ENCODE peak calls at places on chromosomes 5 and 9, in nine cellular contexts. E is H1, H is stomach, G is adrenal gland, N is breast epithelium, V is testis, Q is right lobe of liver, K is heart left ventricle, P is uterus. J is an unnamed sample.
A peak's percentile ranks its signal among the peaks of the same experiment; 100 is the strongest.

GRCh38 chr5:103358305-103358996 is 99.9 kb downstream of the MACIR start:
- DNase-seq in Q (no peak), G (no peak), K (no peak), V (no peak), N (no peak), P (no peak), H (no peak), E (no peak), J (no peak)

GRCh38 chr5:143800715-143801114 is 11.2 kb upstream of the HMHB1 start:
- DNase-seq in P (no peak), H (no peak), V (no peak), N (no peak), K (no peak), G (no peak), E (no peak), Q (no peak), J (no peak)

GRCh38 chr9:134620751-134621557 is 20.6 kb upstream of the COL5A1 start:
- DNase-seq in K (no peak), G (peak; percentile 6), H (no peak), P (peak; percentile 10), E (peak; percentile 23), N (peak; percentile 49), Q (no peak), V (no peak), J (no peak)

GRCh38 chr5:155381654-155382053 is 368.1 kb downstream of the KIF4B start:
- DNase-seq in K (no peak), E (no peak), Q (no peak), V (no peak), N (no peak), H (no peak), P (no peak), G (no peak), J (no peak)

GRCh38 chr9:72680593-72681317 is 159.3 kb downstream of the TMC1 start:
- DNase-seq in E (no peak), V (no peak), P (no peak), H (no peak), G (no peak), Q (no peak), N (no peak), K (no peak), J (no peak)

GRCh38 chr5:141882594-141883183 is 4.5 kb upstream of the PCDH1 start:
- DNase-seq in P (no peak), G (no peak), Q (no peak), N (no peak), E (peak; percentile 63), V (no peak), K (no peak), H (no peak), J (no peak)

GRCh38 chr9:116494815-116495634 is 192.1 kb upstream of the TRIM32 start:
- DNase-seq in V (peak; percentile 51), P (peak; percentile 31), Q (peak; percentile 31), K (no peak), G (peak; percentile 24), H (peak; percentile 43), N (no peak), E (peak; percentile 74), J (peak; percentile 60)

GRCh38 chr5:81165493-81166119 is 67.5 kb upstream of the CKMT2 start:
- DNase-seq in P (peak; percentile 34), N (no peak), G (peak; percentile 44), V (peak; percentile 81), K (peak; percentile 43), Q (peak; percentile 71), E (peak; percentile 77), H (no peak), J (peak; percentile 57)

GRCh38 chr5:110851357-110851756 is 112.5 kb downstream of the SLC25A46 start:
- DNase-seq in E (no peak), N (no peak), K (no peak), P (no peak), H (no peak), Q (no peak), V (no peak), G (no peak), J (no peak)

GRCh38 chr5:155070781-155071180 is 57.2 kb downstream of the KIF4B start:
- DNase-seq in H (no peak), E (no peak), K (no peak), G (no peak), Q (no peak), P (no peak), N (no peak), V (no peak), J (no peak)

GRCh38 chr9:336039-336438 is 121.4 kb downstream of the DOCK8 start:
- DNase-seq in V (no peak), K (no peak), H (peak; percentile 80), E (no peak), N (no peak), Q (peak; percentile 22), G (no peak), P (no peak), J (peak; percentile 48)

GRCh38 chr5:978693-979092 is 29.9 kb upstream of the NKD2 start:
- DNase-seq in V (peak; percentile 9), N (no peak), E (no peak), G (no peak), H (no peak), P (no peak), Q (no peak), K (no peak), J (no peak)

GRCh38 chr5:55306641-55307382 is 682 bp downstream of the DHX29 start:
- DNase-seq in Q (no peak), H (no peak), E (no peak), P (no peak), N (no peak), V (peak; percentile 16), G (no peak), K (no peak), J (no peak)

GRCh38 chr9:14830057-14830456 is 80.2 kb downstream of the FREM1 start:
- DNase-seq in N (no peak), Q (no peak), H (no peak), V (no peak), K (no peak), P (no peak), G (no peak), E (no peak), J (no peak)

GRCh38 chr5:15929616-15930303 is 249.8 kb downstream of the MARCHF11 start:
- DNase-seq in H (no peak), N (no peak), E (no peak), K (no peak), Q (no peak), V (no peak), G (no peak), P (no peak), J (no peak)

GRCh38 chr9:78234810-78235209 is 1.1 kb upstream of the CEP78 start:
- DNase-seq in E (no peak), G (no peak), P (no peak), N (no peak), K (no peak), H (no peak), Q (no peak), V (no peak), J (no peak)

GRCh38 chr9:133155156-133155555 is 8.6 kb downstream of the GBGT1 start:
- DNase-seq in Q (no peak), V (no peak), K (no peak), P (no peak), G (no peak), E (no peak), N (no peak), H (no peak), J (no peak)

DNA sequence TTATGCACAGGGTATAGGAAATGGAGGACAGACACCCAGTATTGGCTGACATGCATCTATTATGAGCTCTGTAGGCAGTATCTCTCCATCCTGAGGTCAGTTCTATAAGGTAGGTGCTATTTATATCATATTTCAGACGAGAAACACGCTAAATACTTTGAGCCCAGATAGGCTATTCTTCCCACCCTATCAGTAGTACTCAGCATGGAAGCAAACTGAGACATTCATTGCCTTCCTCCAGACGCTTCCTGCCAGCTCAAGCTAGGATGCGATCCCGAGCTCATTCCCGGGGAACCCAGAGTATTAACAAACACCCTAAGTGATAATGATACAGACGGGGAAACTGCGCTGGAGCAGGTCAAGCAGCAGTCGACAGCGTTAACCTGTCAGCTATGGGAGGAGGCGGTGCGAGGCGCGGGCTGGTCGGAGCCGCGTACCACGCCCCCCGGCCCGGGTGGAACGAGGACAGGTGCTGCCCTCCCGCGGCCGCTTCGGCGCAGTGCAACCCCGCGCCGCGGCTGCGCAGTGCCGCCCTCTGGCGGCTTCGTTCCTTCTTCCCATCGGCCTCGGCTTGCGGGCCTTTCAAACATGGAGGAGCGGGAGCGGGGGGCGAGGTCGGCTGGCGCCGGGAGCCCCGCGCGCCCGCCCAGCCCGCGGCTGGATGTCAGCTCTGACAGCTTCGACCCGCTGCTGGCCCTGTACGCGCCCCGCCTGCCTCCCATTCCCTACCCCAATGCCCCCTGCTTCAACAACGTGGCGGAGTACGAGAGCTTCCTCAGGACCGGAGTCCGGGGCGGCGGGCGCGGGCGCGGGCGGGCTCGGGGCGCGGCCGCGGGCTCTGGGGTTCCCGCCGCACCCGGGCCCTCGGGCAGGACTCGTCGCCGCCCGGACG is at the start of gene LSM11:
- DNase-seq in Q (peak; percentile 93), N (peak; percentile 83), K (peak; percentile 85), V (peak; percentile 94), P (peak; percentile 84), G (peak; percentile 88), H (peak; percentile 95), E (peak; percentile 98), J (peak; percentile 91)
- TF ChIP-seq POLR2A in Q (no peak), N (no peak), K (no peak), V (no peak), P (peak; percentile 58), G (no peak), H (no peak), E (peak; percentile 19), J (peak; percentile 35)

GRCh38 chr5:149452665-149453617 is 73.8 kb upstream of the IL17B start:
- DNase-seq in P (peak; percentile 90), K (peak; percentile 74), G (no peak), N (no peak), E (no peak), V (no peak), Q (no peak), H (no peak), J (no peak)
- H3K27ac ChIP-seq in P (peak overlapping the region; percentile 93), K (peak overlapping the region; percentile 90), G (no peak overlapping the region), N (peak overlapping the region; percentile 86), E (no peak overlapping the region), V (no peak overlapping the region), Q (peak overlapping the region; percentile 64), H (peak overlapping the region; percentile 88), J (peak overlapping the region; percentile 65)

GRCh38 chr5:65933295-65933694 is 6.9 kb downstream of the ERBIN start:
- DNase-seq in H (no peak), G (no peak), K (no peak), P (no peak), V (no peak), E (no peak), N (no peak), Q (no peak), J (no peak)
- H3K4me3 ChIP-seq in H (no peak overlapping the region), G (no peak overlapping the region), K (no peak overlapping the region), P (no peak overlapping the region), V (no peak overlapping the region), E (no peak overlapping the region), N (no peak overlapping the region), Q (no peak overlapping the region), J (no peak overlapping the region)

GRCh38 chr9:35193762-35194161 is 32.0 kb downstream of the UNC13B start:
- DNase-seq in P (no peak), Q (no peak), N (no peak), E (no peak), G (no peak), K (no peak), H (no peak), V (no peak), J (no peak)

GRCh38 chr9:35198191-35198590 is 36.4 kb downstream of the UNC13B start:
- DNase-seq in G (no peak), K (no peak), N (no peak), H (no peak), Q (no peak), E (no peak), P (no peak), V (no peak), J (no peak)

GRCh38 chr9:35191105-35191504 is 29.3 kb downstream of the UNC13B start:
- DNase-seq in G (no peak), H (no peak), E (no peak), V (no peak), Q (no peak), P (no peak), K (no peak), N (no peak), J (no peak)

GRCh38 chr9:35195683-35196082 is 33.9 kb downstream of the UNC13B start:
- DNase-seq in K (no peak), Q (no peak), H (no peak), P (no peak), E (no peak), V (no peak), G (no peak), N (no peak), J (no peak)
- TF ChIP-seq POLR2A in K (no peak), Q (no peak), H (no peak), P (no peak), E (no peak), V (no peak), G (no peak), N (no peak), J (no peak)